ENCODE peak calls at places on chromosomes 3 and 15, in four cellular contexts. D, S, Z and W are unnamed samples.

GRCh38 chr15:92751528-92751927 is 96.0 kb upstream of the FAM174B start:
- DNase-seq in D (no peak), S (no peak), Z (no peak), W (no peak)

GRCh38 chr3:196894557-196895295 is 27.0 kb downstream of the SENP5 start:
- DNase-seq in D (no peak), S (no peak), Z (no peak), W (no peak)

GRCh38 chr3:172051310-172051956 is 12.1 kb downstream of the FNDC3B start:
- DNase-seq in D (no peak), S (no peak), Z (no peak), W (no peak)

GRCh38 chr3:48039487-48040190 is 23.4 kb upstream of the MAP4 start:
- DNase-seq in D (peak; percentile 97), S (no peak), Z (no peak), W (peak; percentile 59)

GRCh38 chr3:123628996-123629746 is 44.3 kb upstream of the HACD2 start:
- DNase-seq in D (no peak), S (no peak), Z (no peak), W (no peak)

GRCh38 chr3:18740631-18741583 is 315.8 kb upstream of the SATB1 start:
- DNase-seq in D (no peak), S (no peak), Z (peak; percentile 61), W (no peak)

GRCh38 chr15:77083381-77084160 is 12.7 kb upstream of the TSPAN3 start:
- DNase-seq in D (peak; percentile 75), S (peak; percentile 66), Z (peak; percentile 54), W (no peak)

GRCh38 chr3:69255928-69256327 is 130.0 kb downstream of the FRMD4B start:
- DNase-seq in D (peak; percentile 56), S (no peak), Z (no peak), W (no peak)

GRCh38 chr15:75620776-75621536 is 4.6 kb downstream of the SNUPN start:
- DNase-seq in D (no peak), S (no peak), Z (no peak), W (no peak)

GRCh38 chr3:187639912-187640822 is 30.0 kb downstream of the SST start:
- DNase-seq in D (no peak), S (no peak), Z (no peak), W (no peak)

GRCh38 chr3:111810909-111811308 is 48.2 kb upstream of the PHLDB2 start:
- DNase-seq in D (peak; percentile 13), S (no peak), Z (no peak), W (no peak)

GRCh38 chr15:58669108-58669507 is 80.4 kb downstream of the ADAM10 start:
- DNase-seq in D (no peak), S (no peak), Z (no peak), W (no peak)

GRCh38 chr3:117278424-117279190 is 569.0 kb downstream of the TUSC7 start:
- DNase-seq in D (peak; percentile 28), S (no peak), Z (peak; percentile 30), W (no peak)

DNA sequence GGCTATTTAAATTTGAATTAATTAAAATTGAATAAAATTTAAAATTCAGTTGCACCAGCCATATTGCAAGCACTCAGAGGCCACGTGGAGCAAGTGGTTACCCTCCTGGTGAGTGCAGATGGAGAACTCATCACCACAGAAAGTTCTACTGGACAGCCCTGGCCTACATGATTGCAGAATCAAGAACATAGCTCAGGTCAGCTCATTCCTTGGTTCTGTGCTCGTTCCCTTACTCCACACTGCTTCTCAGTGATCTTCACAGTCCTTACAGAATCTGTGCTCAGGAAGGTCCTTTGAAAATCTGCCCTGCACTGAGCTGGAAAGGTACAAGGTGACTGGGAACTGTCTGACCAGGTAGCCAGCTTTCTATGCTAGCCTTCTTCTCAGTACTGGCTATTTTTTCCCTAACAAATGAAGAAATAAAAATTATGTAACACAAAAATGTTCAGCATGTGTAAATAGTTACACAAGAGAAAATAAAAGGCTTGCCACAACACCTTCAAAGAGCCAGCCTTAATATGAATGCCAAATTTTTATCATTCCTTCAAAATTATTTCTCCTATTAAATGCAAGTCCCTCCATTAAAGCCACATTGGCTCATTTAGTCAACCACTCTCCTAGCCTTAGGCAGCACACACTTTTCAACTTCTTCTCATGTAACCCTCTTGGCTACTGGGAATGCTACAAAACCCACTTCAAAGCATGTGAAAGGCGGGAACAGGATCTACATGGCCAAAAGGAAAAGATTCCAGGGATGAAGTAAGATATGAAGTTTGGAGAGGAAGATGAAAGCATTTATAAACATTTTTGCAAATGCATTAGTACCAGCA is 326.4 kb upstream of the WNT5A start:
- DNase-seq in D (no peak), S (no peak), Z (no peak), W (no peak)
- H3K9ac ChIP-seq in D (no peak overlapping the region), S (no peak overlapping the region), Z (no peak overlapping the region), W (no peak overlapping the region)

DNA sequence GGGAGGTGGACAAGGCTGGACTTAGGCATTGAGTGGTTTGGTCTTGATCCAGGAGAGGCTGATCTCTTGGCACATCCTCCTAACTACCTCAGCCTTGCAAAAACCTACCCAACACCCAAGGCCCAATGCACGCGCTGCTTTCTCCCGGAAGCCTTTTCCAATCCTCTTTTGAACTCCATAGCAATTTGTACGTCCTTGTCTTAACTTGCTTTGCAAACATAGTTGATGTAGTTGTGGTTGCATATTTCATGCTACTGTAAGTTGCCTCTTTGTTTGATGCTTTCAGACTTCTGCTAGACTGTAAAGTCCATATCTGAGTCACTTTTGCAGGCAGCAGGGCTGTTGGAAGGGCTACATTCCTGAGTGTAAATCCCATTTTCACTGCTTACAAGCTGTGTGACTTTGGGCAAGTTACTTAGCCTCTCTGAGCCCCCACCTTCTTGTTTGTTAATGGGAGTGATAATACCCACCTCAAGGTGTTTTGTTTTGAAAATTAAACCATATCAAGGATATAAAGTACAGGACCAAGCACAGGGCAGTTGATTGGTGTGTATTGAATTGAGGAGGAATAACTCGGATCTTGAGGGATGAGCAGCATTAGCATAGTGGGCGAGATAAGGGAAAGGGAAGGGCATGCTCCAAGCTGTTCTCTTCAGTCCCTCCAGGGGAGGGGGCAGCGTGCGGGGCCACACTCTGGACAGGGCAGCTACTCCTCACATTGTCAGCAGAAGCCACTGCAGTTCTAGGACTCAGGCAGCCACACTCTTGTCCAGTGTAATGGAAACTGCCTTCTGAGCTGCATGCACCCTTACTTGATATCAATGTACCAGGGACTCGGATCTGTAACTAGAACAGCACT is 28.8 kb downstream of the SIAH2 start:
- DNase-seq in D (peak; percentile 92), S (no peak), Z (no peak), W (no peak)
- TF ChIP-seq SUZ12 in D (no peak), S (no peak), Z (no peak), W (no peak)

GRCh38 chr3:194135516-194135805 is 487 bp upstream of the HES1 start:
- DNase-seq in D (no peak), S (no peak), Z (no peak), W (no peak)

GRCh38 chr3:194134231-194134756 is 1.7 kb upstream of the HES1 start:
- DNase-seq in D (no peak), S (no peak), Z (no peak), W (no peak)

GRCh38 chr3:194135806-194136518 is at the start of gene HES1:
- DNase-seq in D (peak; percentile 95), S (peak; percentile 91), Z (peak; percentile 61), W (peak; percentile 96)

GRCh38 chr3:194133661-194134230 is 2.2 kb upstream of the HES1 start:
- DNase-seq in D (peak; percentile 87), S (no peak), Z (no peak), W (peak; percentile 66)

GRCh38 chr3:194134757-194135515 is 1.0 kb upstream of the HES1 start:
- DNase-seq in D (peak; percentile 93), S (peak; percentile 83), Z (peak; percentile 55), W (peak; percentile 89)
- H3K4me1 ChIP-seq in D (peaks cover 64% of the 10 kb centered on the region), S (peaks cover 34% of the 10 kb centered on the region), Z (peaks cover 27% of the 10 kb centered on the region), W (peaks cover 25% of the 10 kb centered on the region)

GRCh38 chr15:31344824-31345605 is 18.4 kb downstream of the KLF13 start:
- DNase-seq in D (no peak), S (no peak), Z (no peak), W (no peak)

GRCh38 chr15:31345606-31346366 is 19.2 kb downstream of the KLF13 start:
- DNase-seq in D (no peak), S (no peak), Z (no peak), W (no peak)

GRCh38 chr15:31347981-31348803 is 21.6 kb downstream of the KLF13 start:
- DNase-seq in D (no peak), S (no peak), Z (no peak), W (no peak)

GRCh38 chr15:31347067-31347975 is 20.7 kb downstream of the KLF13 start:
- DNase-seq in D (no peak), S (no peak), Z (no peak), W (no peak)

DNA sequence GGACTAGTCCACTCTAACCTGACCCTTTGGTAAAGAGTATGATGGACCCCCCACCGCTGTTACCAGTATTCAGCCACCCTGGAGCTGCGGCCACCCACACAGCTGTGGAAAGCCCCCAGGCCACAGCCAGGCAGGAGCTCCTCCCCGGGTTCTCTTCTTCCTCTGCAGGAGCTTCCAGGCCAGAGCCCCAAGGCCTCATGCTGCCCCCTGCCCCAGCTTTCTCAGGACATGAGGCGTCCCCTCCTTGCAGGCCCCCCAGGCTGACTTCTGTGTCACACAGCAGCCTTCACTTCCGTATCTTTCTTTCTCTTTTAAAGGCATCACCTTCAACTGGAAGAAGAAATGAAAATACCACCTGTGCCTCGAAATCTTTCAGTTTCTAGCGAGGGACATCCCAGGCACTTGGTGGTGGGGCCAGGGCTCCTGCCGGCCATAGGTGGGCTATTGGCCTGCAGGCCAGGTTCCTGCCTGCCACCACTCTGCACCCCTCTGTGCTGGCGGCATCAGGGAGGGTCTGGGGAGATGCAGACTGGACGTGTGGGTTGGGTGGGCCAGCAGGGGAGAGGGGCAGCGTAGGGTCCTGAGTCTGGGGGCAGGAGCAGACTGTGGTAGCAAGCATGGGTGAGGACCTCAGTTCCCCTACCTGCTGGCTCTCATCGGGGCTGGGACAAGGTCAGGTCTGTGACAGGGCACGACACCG is 19.9 kb downstream of the KLF13 start:
- DNase-seq in D (no peak), S (no peak), Z (no peak), W (no peak)
- H3K9ac ChIP-seq in D (no peak overlapping the region), S (no peak overlapping the region), Z (peak overlapping the region; percentile 88), W (peak overlapping the region; percentile 32)

GRCh38 chr3:100245146-100245545 is 15.6 kb upstream of the TBC1D23 start:
- DNase-seq in D (no peak), S (no peak), Z (no peak), W (no peak)
- TF ChIP-seq SUZ12 in D (no peak), S (no peak), Z (no peak), W (no peak)